ENCODE peak calls at places on chromosomes 7 and 10, in ten cellular contexts. N, T, D, L, F, R, S, Z, X and A are unnamed samples.

GRCh38 chr7:129874722-129875121 is 78.0 kb downstream of the UBE2H start:
- DNase-seq in T (no peak), Z (no peak), D (no peak), X (no peak), R (no peak), F (no peak), N (no peak), L (no peak), S (no peak), A (no peak)

GRCh38 chr10:12479437-12479844 is 130.1 kb downstream of the CAMK1D start:
- DNase-seq in L (no peak), R (no peak), D (no peak), Z (no peak), X (no peak), T (no peak), F (no peak), N (no peak), S (no peak), A (no peak)

GRCh38 chr7:2864999-2865670 is 21.0 kb upstream of the GNA12 start:
- DNase-seq in T (peak; percentile 74), R (no peak), F (peak; percentile 52), Z (peak; percentile 48), X (peak; percentile 72), N (peak; percentile 62), S (peak; percentile 85), D (peak; percentile 58), L (peak; percentile 74), A (peak; percentile 80)

GRCh38 chr7:92820191-92820590 is 16.2 kb downstream of the CDK6 start:
- DNase-seq in L (no peak), X (no peak), R (no peak), D (no peak), N (no peak), T (no peak), S (no peak), F (no peak), Z (no peak), A (no peak)

GRCh38 chr7:94431620-94432295 is 37.1 kb downstream of the COL1A2 start:
- DNase-seq in F (no peak), L (no peak), X (no peak), T (peak; percentile 86), S (no peak), N (no peak), D (no peak), Z (no peak), R (no peak), A (no peak)

GRCh38 chr10:29238531-29239080 is 50.3 kb upstream of the LYZL1 start:
- DNase-seq in D (no peak), F (no peak), Z (no peak), S (no peak), X (no peak), T (no peak), N (no peak), R (no peak), L (no peak), A (no peak)

GRCh38 chr7:27201231-27202017 is 1.5 kb upstream of the HOXA13 start:
- DNase-seq in T (no peak), F (no peak), X (no peak), Z (no peak), S (no peak), N (no peak), L (no peak), D (no peak), R (no peak), A (no peak)

GRCh38 chr10:665579-666091 is 23.8 kb downstream of the DIP2C start:
- DNase-seq in T (peak; percentile 91), D (no peak), F (no peak), X (peak; percentile 73), N (peak; percentile 49), R (no peak), L (no peak), Z (no peak), S (peak; percentile 94), A (peak; percentile 90)

GRCh38 chr10:70918851-70919530 is 30.6 kb upstream of the PCBD1 start:
- DNase-seq in L (no peak), S (no peak), N (peak; percentile 14), F (no peak), T (no peak), X (peak; percentile 36), R (no peak), Z (no peak), D (no peak), A (no peak)

GRCh38 chr10:133271521-133272300 is 5.0 kb downstream of the ADAM8 start:
- DNase-seq in X (no peak), L (no peak), N (no peak), R (no peak), S (no peak), F (no peak), D (no peak), T (no peak), Z (no peak), A (no peak)

GRCh38 chr7:92841192-92841591 is 4.8 kb upstream of the CDK6 start:
- DNase-seq in X (no peak), Z (no peak), S (no peak), D (no peak), F (no peak), T (peak; percentile 29), N (no peak), R (no peak), L (no peak), A (no peak)

GRCh38 chr7:75849573-75849972 is 29.3 kb upstream of the RHBDD2 start:
- DNase-seq in Z (no peak), T (no peak), S (no peak), L (no peak), X (no peak), F (no peak), N (no peak), R (no peak), D (no peak), A (no peak)

GRCh38 chr7:77930496-77930895 is 131.9 kb downstream of the PHTF2 start:
- DNase-seq in Z (no peak), N (no peak), L (no peak), F (no peak), D (no peak), X (no peak), S (no peak), T (no peak), R (no peak), A (no peak)

GRCh38 chr7:132112632-132113031 is 463.6 kb downstream of the PLXNA4 start:
- DNase-seq in F (no peak), D (no peak), Z (no peak), S (no peak), N (no peak), T (no peak), X (no peak), R (no peak), L (no peak), A (no peak)

GRCh38 chr10:18312385-18313145 is 172.3 kb downstream of the CACNB2 start:
- DNase-seq in F (no peak), X (no peak), R (no peak), N (no peak), L (peak; percentile 9), D (no peak), S (no peak), T (peak; percentile 62), Z (peak; percentile 15), A (no peak)

GRCh38 chr10:113625461-113626186 is 38.2 kb downstream of the NRAP start:
- DNase-seq in T (no peak), F (no peak), X (no peak), R (no peak), Z (no peak), D (no peak), N (no peak), L (no peak), S (no peak), A (no peak)
- H3K4me1 ChIP-seq in T (no peaks in the 10 kb centered on the region), F (no peaks in the 10 kb centered on the region), X (no peaks in the 10 kb centered on the region), R (no peaks in the 10 kb centered on the region), Z (no peaks in the 10 kb centered on the region), D (peaks cover 17% of the 10 kb centered on the region), N (peaks cover 84% of the 10 kb centered on the region), L (peaks cover 1% of the 10 kb centered on the region), S (no peaks in the 10 kb centered on the region), A (peaks cover 8% of the 10 kb centered on the region)

DNA sequence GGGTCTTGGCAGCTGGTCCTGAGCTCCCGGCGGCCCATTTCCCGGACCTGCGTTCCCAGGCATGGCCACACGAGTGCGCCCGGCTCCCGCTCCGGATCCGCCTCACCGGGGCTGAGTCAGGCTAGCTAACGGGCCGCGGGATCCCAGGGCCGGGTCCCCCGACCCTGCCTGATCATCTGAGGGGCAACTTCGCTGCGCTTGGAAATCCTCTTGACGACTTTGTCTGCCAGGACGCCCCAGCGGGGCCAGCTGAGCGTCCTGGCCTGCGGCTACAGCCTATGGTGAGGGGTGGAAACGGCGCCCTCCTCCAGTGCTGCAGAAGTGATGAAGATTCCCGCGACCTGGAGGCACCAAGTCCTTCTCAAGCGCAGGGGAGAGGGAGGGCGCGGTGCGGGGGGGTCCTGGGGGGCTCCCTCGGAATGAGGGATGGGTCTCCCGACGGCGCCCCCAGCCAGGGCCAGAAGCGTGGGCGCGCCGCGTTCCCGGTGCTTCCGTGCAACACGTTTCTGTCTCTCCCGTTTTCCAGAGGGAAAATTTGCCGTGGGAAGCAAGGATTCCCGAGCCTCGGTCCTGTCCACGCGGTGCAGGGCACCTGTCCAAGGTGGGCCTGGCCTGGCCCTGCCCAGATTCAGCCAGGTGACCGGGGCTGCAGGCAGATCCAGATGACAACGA is 212.4 kb downstream of the CCSER2 start:
- DNase-seq in Z (no peak), N (peak; percentile 53), D (peak; percentile 40), L (peak; percentile 64), F (no peak), R (no peak), T (peak; percentile 44), S (peak; percentile 81), X (peak; percentile 68), A (peak; percentile 42)
- H3K4me3 ChIP-seq in Z (peak overlapping the region; percentile 26), N (peak overlapping the region; percentile 63), D (peak overlapping the region; percentile 47), L (peak overlapping the region; percentile 32), F (peak overlapping the region; percentile 57), R (no peak overlapping the region), T (peak overlapping the region; percentile 40), S (peak overlapping the region; percentile 26), X (peak overlapping the region; percentile 10), A (peak overlapping the region; percentile 50)

DNA sequence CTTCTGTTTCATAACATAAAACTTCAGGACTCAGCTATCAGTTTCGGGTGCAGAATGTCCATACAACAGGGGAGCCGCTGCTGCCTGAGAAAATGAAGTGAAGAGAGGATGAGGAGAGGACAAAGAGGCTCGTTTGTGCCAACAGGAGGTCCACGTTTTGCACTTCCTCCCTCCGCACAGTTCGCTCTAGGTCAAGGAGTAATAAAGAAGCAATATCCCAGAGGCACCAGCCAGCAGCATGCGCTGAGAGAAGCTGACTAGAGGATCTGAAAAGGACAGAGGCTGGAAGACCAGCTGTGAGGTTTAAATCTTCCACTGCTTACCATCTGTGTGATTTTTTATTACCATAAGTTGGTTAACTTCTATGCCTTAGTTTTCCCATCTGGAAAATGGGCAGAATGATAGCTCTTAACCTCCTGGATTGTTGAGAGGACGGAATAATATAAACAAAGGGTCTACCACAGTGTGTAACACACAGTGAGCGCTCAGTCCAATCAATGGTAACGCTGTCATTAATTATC is 697 bp downstream of the GPAM start:
- DNase-seq in X (no peak), L (no peak), R (no peak), N (no peak), F (no peak), S (no peak), D (no peak), T (no peak), Z (no peak), A (no peak)
- H3K27ac ChIP-seq in X (no peak overlapping the region), L (no peak overlapping the region), R (peak overlapping the region; percentile 26), N (peak overlapping the region; percentile 86), F (no peak overlapping the region), S (peak overlapping the region; percentile 78), D (peak overlapping the region; percentile 71), T (no peak overlapping the region), Z (no peak overlapping the region), A (peak overlapping the region; percentile 79)

DNA sequence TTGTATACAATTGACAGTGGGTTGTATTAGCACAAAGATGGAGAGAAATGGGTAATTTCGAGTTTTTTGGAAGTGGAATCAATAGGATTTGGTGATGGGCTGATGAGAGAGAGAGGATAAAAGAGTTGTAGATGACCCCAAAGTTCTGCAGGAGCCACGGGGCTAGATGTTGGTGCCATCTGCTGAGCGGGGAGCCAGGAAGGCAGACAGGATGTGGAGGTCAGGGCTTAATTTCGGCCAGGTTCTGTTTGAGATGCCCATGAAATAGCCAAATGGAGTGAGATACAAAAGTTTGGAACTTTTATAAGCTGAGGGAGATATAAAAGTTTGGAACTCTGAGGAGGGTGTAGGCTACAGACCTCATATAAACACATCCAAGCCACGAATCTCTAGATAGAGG is 2.1 kb downstream of the GIMAP4 start:
- DNase-seq in D (no peak), R (no peak), F (no peak), T (no peak), L (no peak), N (no peak), Z (no peak), S (no peak), X (no peak), A (no peak)
- H3K4me1 ChIP-seq in D (peaks cover 4% of the 10 kb centered on the region), R (no peaks in the 10 kb centered on the region), F (no peaks in the 10 kb centered on the region), T (no peaks in the 10 kb centered on the region), L (peaks cover 4% of the 10 kb centered on the region), N (peaks cover 28% of the 10 kb centered on the region), Z (no peaks in the 10 kb centered on the region), S (no peaks in the 10 kb centered on the region), X (no peaks in the 10 kb centered on the region), A (no peaks in the 10 kb centered on the region)